ENCODE peak calls at places on chromosomes 1 and 21, in eight cellular contexts. F is smooth muscle cell of the brain vasculature, R is NCI-H1436 treated with DMSO at 0.1 percent for 48 hours, K is left ventricle myocardium superior, M is lower lobe of right lung, J is AG09309, V is astrocyte of the hippocampus, Y is pancreas. O is an unnamed sample.

GRCh38 chr1:67615886-67616285 is 69.1 kb upstream of the GADD45A start:
- DNase-seq in F (no peak), R (no peak), K (no peak), M (no peak), J (no peak), V (no peak), Y (no peak), O (no peak)

GRCh38 chr1:179296831-179297377 is 3.3 kb downstream of the SOAT1 start:
- DNase-seq in F (no peak), R (no peak), K (no peak), M (no peak), J (no peak), V (no peak), Y (no peak), O (no peak)

GRCh38 chr1:6523566-6523965 is 30.7 kb downstream of the NOL9 start:
- DNase-seq in F (no peak), R (no peak), K (no peak), M (no peak), J (no peak), V (peak; percentile 61), Y (no peak), O (no peak)

GRCh38 chr1:105137543-105138444 is 1388.1 kb downstream of the AMY1C start:
- DNase-seq in F (no peak), R (peak; percentile 26), K (peak; percentile 36), M (no peak), J (no peak), V (no peak), Y (peak; percentile 19), O (no peak)

GRCh38 chr1:169546087-169546995 is 39.9 kb downstream of the F5 start:
- DNase-seq in F (peak; percentile 41), R (no peak), K (peak; percentile 26), M (no peak), J (peak; percentile 46), V (peak; percentile 90), Y (no peak), O (peak; percentile 41)

GRCh38 chr1:40305451-40305850 is 11.6 kb downstream of the COL9A2 start:
- DNase-seq in F (no peak), R (no peak), K (no peak), M (no peak), J (no peak), V (no peak), Y (no peak), O (no peak)

GRCh38 chr1:11682287-11682771 is 1.4 kb upstream of the MAD2L2 start:
- DNase-seq in F (no peak), R (no peak), K (no peak), M (no peak), J (no peak), V (no peak), Y (no peak), O (no peak)

GRCh38 chr1:110671323-110671722 is 3.4 kb downstream of the KCNA3 start:
- DNase-seq in F (no peak), R (no peak), K (no peak), M (no peak), J (no peak), V (no peak), Y (no peak), O (no peak)

GRCh38 chr1:26785611-26786436 is 1.9 kb upstream of the PIGV start:
- DNase-seq in F (no peak), R (no peak), K (no peak), M (no peak), J (no peak), V (peak; percentile 52), Y (no peak), O (no peak)

GRCh38 chr1:1020415-1021009 is 592 bp downstream of the AGRN start:
- DNase-seq in F (no peak), R (no peak), K (no peak), M (no peak), J (no peak), V (peak; percentile 67), Y (peak; percentile 64), O (no peak)

GRCh38 chr21:43333301-43334062 is 93.4 kb downstream of the SIK1 start:
- DNase-seq in F (no peak), R (no peak), K (peak; percentile 54), M (peak; percentile 79), J (peak; percentile 71), V (peak; percentile 93), Y (peak; percentile 52), O (no peak)

GRCh38 chr1:47181955-47182680 is 7.7 kb downstream of the PDZK1IP1 start:
- DNase-seq in F (no peak), R (no peak), K (no peak), M (no peak), J (no peak), V (no peak), Y (no peak), O (no peak)

GRCh38 chr21:33070921-33071877 is 1.3 kb downstream of the OLIG1 start:
- DNase-seq in F (no peak), R (no peak), K (no peak), M (no peak), J (no peak), V (peak; percentile 46), Y (no peak), O (no peak)

GRCh38 chr1:151131832-151132675 is 14.4 kb downstream of the SEMA6C start:
- DNase-seq in F (no peak), R (no peak), K (peak; percentile 52), M (no peak), J (no peak), V (peak; percentile 51), Y (no peak), O (no peak)

GRCh38 chr1:208089971-208090755 is 154.0 kb downstream of the PLXNA2 start:
- DNase-seq in F (peak; percentile 88), R (no peak), K (peak; percentile 63), M (no peak), J (no peak), V (peak; percentile 57), Y (no peak), O (no peak)

GRCh38 chr1:111833334-111833733 is 77.6 kb downstream of the DDX20 start:
- DNase-seq in F (no peak), R (no peak), K (no peak), M (no peak), J (no peak), V (peak; percentile 59), Y (no peak), O (no peak)

GRCh38 chr1:117886101-117886795 is 43.2 kb downstream of the GDAP2 start:
- DNase-seq in F (no peak), R (no peak), K (no peak), M (no peak), J (peak; percentile 21), V (peak; percentile 10), Y (no peak), O (no peak)

GRCh38 chr1:10820422-10820821 is 24.0 kb upstream of the CASZ1 start:
- DNase-seq in F (no peak), R (no peak), K (peak; percentile 65), M (no peak), J (no peak), V (no peak), Y (no peak), O (no peak)

GRCh38 chr1:45979074-45979777 is 153.2 kb downstream of the PIK3R3 start:
- DNase-seq in F (peak; percentile 52), R (peak; percentile 77), K (no peak), M (no peak), J (no peak), V (no peak), Y (no peak), O (no peak)

GRCh38 chr1:165315481-165315880 is 41.0 kb downstream of the LMX1A start:
- DNase-seq in F (no peak), R (no peak), K (no peak), M (no peak), J (no peak), V (no peak), Y (no peak), O (no peak)

GRCh38 chr1:107246775-107247345 is 106.0 kb downstream of the NTNG1 start:
- DNase-seq in F (no peak), R (no peak), K (no peak), M (no peak), J (no peak), V (no peak), Y (no peak), O (no peak)

GRCh38 chr1:204308023-204308628 is 51.6 kb downstream of the PLEKHA6 start:
- DNase-seq in F (no peak), R (no peak), K (no peak), M (no peak), J (no peak), V (no peak), Y (no peak), O (no peak)

GRCh38 chr1:229459815-229460214 is 25.9 kb upstream of the ACTA1 start:
- DNase-seq in F (no peak), R (no peak), K (no peak), M (no peak), J (no peak), V (no peak), Y (no peak), O (no peak)

GRCh38 chr1:202165267-202165941 is 5.0 kb upstream of the PTPN7 start:
- DNase-seq in F (no peak), R (no peak), K (no peak), M (no peak), J (no peak), V (no peak), Y (no peak), O (no peak)

GRCh38 chr1:117017648-117018047 is 16.1 kb downstream of the CD101 start:
- DNase-seq in F (no peak), R (no peak), K (peak; percentile 52), M (peak; percentile 71), J (no peak), V (no peak), Y (no peak), O (no peak)

GRCh38 chr1:145997156-145998023 is 1.0 kb upstream of the TXNIP start:
- DNase-seq in F (no peak), R (no peak), K (peak; percentile 52), M (peak; percentile 71), J (no peak), V (no peak), Y (peak; percentile 35), O (peak; percentile 51)

GRCh38 chr1:82920418-82921248 is 1078.3 kb downstream of the TTLL7 start:
- DNase-seq in F (no peak), R (no peak), K (no peak), M (no peak), J (no peak), V (peak; percentile 17), Y (no peak), O (no peak)